ENCODE peak calls at places on chromosomes 13 and 19, in nine cellular contexts. Q is CD4-positive, alpha-beta T cell; S is T-helper 9 cell; C is IMR-90; B is iris pigment epithelial cell; R is fibroblast of mammary gland; P is GM03348; W is HFFc6; K is T-helper 1 cell. H is an unnamed sample.

GRCh38 chr13:108306768-108307332 is 37.3 kb downstream of the TNFSF13B start:
- DNase-seq in B (no peak), P (no peak), C (no peak), R (no peak), W (no peak), S (no peak), K (peak), Q (no peak), H (no peak)

GRCh38 chr19:45464861-45465427 is 2.9 kb upstream of the FOSB start:
- DNase-seq in S (no peak), K (no peak), Q (no peak), W (no peak), C (no peak), P (no peak), B (no peak), R (no peak), H (no peak)

GRCh38 chr19:19997656-19998268 is 41.5 kb downstream of the ZNF682 start:
- DNase-seq in Q (peak), C (no peak), P (no peak), R (peak), W (no peak), S (peak), B (peak), K (no peak), H (peak)

GRCh38 chr19:45767881-45768643 is 990 bp downstream of the SIX5 start:
- DNase-seq in W (no peak), C (peak), S (no peak), Q (no peak), P (peak), B (peak), R (peak), K (peak), H (no peak)

GRCh38 chr13:46101488-46102289 is 3.1 kb downstream of the CPB2 start:
- DNase-seq in K (no peak), R (no peak), B (no peak), S (no peak), Q (no peak), C (no peak), W (no peak), P (no peak), H (no peak)

GRCh38 chr19:44925114-44925891 is 10.9 kb downstream of the APOC1 start:
- DNase-seq in P (peak), R (peak), B (peak), K (no peak), C (peak), Q (no peak), S (no peak), W (no peak), H (no peak)

GRCh38 chr13:75792526-75793187 is 156.5 kb downstream of the LMO7 start:
- DNase-seq in K (no peak), Q (no peak), P (no peak), C (peak), R (no peak), S (no peak), B (peak), W (peak), H (no peak)

GRCh38 chr13:40064154-40064713 is 408.8 kb downstream of the COG6 start:
- DNase-seq in K (no peak), P (peak), Q (no peak), S (no peak), W (no peak), B (no peak), R (no peak), C (no peak), H (no peak)

GRCh38 chr19:18557474-18558201 is at the start of gene KXD1:
- DNase-seq in W (peak), C (peak), R (peak), P (peak), B (peak), S (peak), K (peak), Q (peak), H (peak)

GRCh38 chr13:113646921-113647340 is 11.1 kb downstream of the ATP4B start:
- DNase-seq in K (no peak), C (no peak), S (no peak), R (no peak), W (no peak), Q (peak), B (no peak), P (no peak), H (peak)

GRCh38 chr13:39688699-39689405 is 33.4 kb downstream of the COG6 start:
- DNase-seq in W (peak), Q (no peak), P (peak), K (peak), C (peak), B (peak), S (no peak), R (peak), H (no peak)

GRCh38 chr19:6228523-6229215 is 51.1 kb downstream of the MLLT1 start:
- DNase-seq in R (no peak), B (no peak), P (no peak), S (no peak), Q (no peak), C (no peak), K (no peak), W (no peak), H (peak)

GRCh38 chr13:25752957-25753540 is 298.8 kb downstream of the SHISA2 start:
- DNase-seq in P (peak), W (no peak), Q (no peak), S (no peak), C (peak), K (peak), R (peak), B (peak), H (no peak)

GRCh38 chr19:18160792-18161690 is 8.1 kb downstream of the PIK3R2 start:
- DNase-seq in R (peak), B (peak), C (peak), K (peak), W (peak), Q (peak), S (peak), P (peak), H (peak)